ENCODE peak calls at places on chromosomes 4 and X, in four cellular contexts. Z is ureter; M is stimulated activated CD4-positive, alpha-beta T cell treated with anti-CD3 and anti-CD28 coated beads, Interleukin-1b, Interleukin-23, amount 100 ng/mL, for 24 hours; T is T-cell. X is an unnamed sample.

GRCh38 chr4:143375326-143376073 is 38.8 kb downstream of the GAB1 start:
- DNase-seq in M (no peak), Z (no peak), T (no peak), X (peak; percentile 30)

GRCh38 chr4:20816287-20816686 is 116.0 kb downstream of the PACRGL start:
- DNase-seq in T (no peak), M (no peak), Z (no peak), X (no peak)

GRCh38 chr4:181957088-181957487 is 286.1 kb upstream of the TENM3 start:
- DNase-seq in Z (no peak), M (no peak), T (no peak), X (no peak)

GRCh38 chr4:7704091-7704490 is 235.6 kb downstream of the AFAP1 start:
- DNase-seq in M (no peak), T (no peak), Z (no peak), X (no peak)

GRCh38 chr4:141721174-141721573 is 84.8 kb downstream of the IL15 start:
- DNase-seq in T (no peak), M (no peak), Z (no peak), X (no peak)

GRCh38 chr4:71974681-71975080 is 57.1 kb upstream of the NPFFR2 start:
- DNase-seq in T (no peak), M (no peak), Z (no peak), X (no peak)

GRCh38 chr4:189613202-189613601 is 327.5 kb upstream of the FRG1 start:
- DNase-seq in Z (no peak), T (no peak), M (no peak), X (no peak)

GRCh38 chr4:185779520-185779919 is 32.5 kb downstream of the SORBS2 start:
- DNase-seq in M (no peak), T (no peak), Z (no peak), X (no peak)

GRCh38 chr4:104596189-104596588 is 101.5 kb upstream of the CXXC4 start:
- DNase-seq in M (no peak), Z (no peak), T (no peak), X (no peak)

GRCh38 chrX:106917830-106918500 is 2.2 kb upstream of the CLDN2 start:
- DNase-seq in M (no peak), T (peak; percentile 15), Z (no peak), X (no peak)

GRCh38 chrX:39000802-39001201 is 199.5 kb downstream of the MID1IP1 start:
- DNase-seq in T (no peak), Z (no peak), M (no peak), X (no peak)

GRCh38 chr4:173056708-173057107 is 111.9 kb upstream of the GALNT7 start:
- DNase-seq in T (no peak), Z (no peak), M (no peak), X (no peak)